ENCODE peak calls at places on chromosomes 11 and 22, in nine cellular contexts. X is brain microvascular endothelial cell; J is astrocyte; C is Peyer's patch; E is CD8-positive, alpha-beta memory T cell; P is bronchial epithelial cell; T is upper lobe of right lung; Z is IMR-90; R is CD4-positive, alpha-beta memory T cell. V is an unnamed sample.

GRCh38 chr11:36452231-36452630 is 57.8 kb downstream of the TRAF6 start:
- DNase-seq in X (no peak), J (peak; percentile 65), C (no peak), E (peak; percentile 9), P (no peak), T (no peak), Z (peak; percentile 32), R (no peak), V (no peak)

GRCh38 chr11:80414766-80415165 is 973.9 kb upstream of the TENM4 start:
- DNase-seq in X (peak; percentile 61), J (no peak), C (no peak), E (no peak), P (peak; percentile 89), T (no peak), Z (no peak), R (no peak), V (no peak)

GRCh38 chr11:5364214-5364613 is 12.9 kb downstream of the OR51B6 start:
- DNase-seq in X (peak; percentile 93), J (peak; percentile 85), C (no peak), E (no peak), P (no peak), T (no peak), Z (peak; percentile 96), R (no peak), V (no peak)

GRCh38 chr22:45548991-45549736 is 46.5 kb downstream of the FBLN1 start:
- DNase-seq in X (peak; percentile 67), J (peak; percentile 90), C (peak; percentile 54), E (no peak), P (peak; percentile 87), T (no peak), Z (peak; percentile 94), R (no peak), V (peak; percentile 94)

GRCh38 chr11:19433367-19433766 is 192.6 kb upstream of the E2F8 start:
- DNase-seq in X (no peak), J (no peak), C (no peak), E (no peak), P (no peak), T (no peak), Z (no peak), R (no peak), V (no peak)

GRCh38 chr11:65150513-65151271 is 16.4 kb upstream of the SYVN1 start:
- DNase-seq in X (peak; percentile 93), J (peak; percentile 82), C (peak; percentile 85), E (no peak), P (peak; percentile 87), T (peak; percentile 93), Z (peak; percentile 86), R (no peak), V (peak; percentile 90)

GRCh38 chr11:91299980-91300379 is 924.6 kb upstream of the FAT3 start:
- DNase-seq in X (peak; percentile 54), J (peak; percentile 20), C (no peak), E (no peak), P (peak; percentile 16), T (no peak), Z (peak; percentile 59), R (no peak), V (no peak)

GRCh38 chr11:100663583-100663982 is 23.5 kb upstream of the ARHGAP42 start:
- DNase-seq in X (no peak), J (no peak), C (no peak), E (no peak), P (no peak), T (no peak), Z (no peak), R (no peak), V (no peak)

GRCh38 chr11:128669491-128669890 is 24.4 kb upstream of the FLI1 start:
- DNase-seq in X (peak; percentile 44), J (peak; percentile 49), C (no peak), E (no peak), P (peak; percentile 39), T (no peak), Z (peak; percentile 52), R (no peak), V (no peak)

GRCh38 chr11:65780770-65781151 is at the start of gene AP5B1:
- DNase-seq in X (no peak), J (peak; percentile 14), C (peak; percentile 90), E (peak; percentile 67), P (peak; percentile 45), T (peak; percentile 90), Z (peak; percentile 41), R (peak; percentile 77), V (peak; percentile 76)

GRCh38 chr11:100855466-100856067 is 168.5 kb downstream of the ARHGAP42 start:
- DNase-seq in X (no peak), J (peak; percentile 53), C (no peak), E (no peak), P (peak; percentile 60), T (no peak), Z (peak; percentile 68), R (no peak), V (no peak)

GRCh38 chr11:109853156-109853776 is 239.9 kb upstream of the ZC3H12C start:
- DNase-seq in X (peak; percentile 79), J (peak; percentile 63), C (no peak), E (no peak), P (peak; percentile 83), T (no peak), Z (peak; percentile 87), R (no peak), V (no peak)

GRCh38 chr11:95638501-95638900 is 151.1 kb downstream of the FAM76B start:
- DNase-seq in X (no peak), J (no peak), C (no peak), E (no peak), P (no peak), T (no peak), Z (no peak), R (no peak), V (no peak)

GRCh38 chr22:43993072-43993760 is 30.9 kb upstream of the PARVB start:
- DNase-seq in X (peak; percentile 26), J (peak; percentile 16), C (peak; percentile 30), E (peak; percentile 36), P (peak; percentile 19), T (peak; percentile 66), Z (peak; percentile 64), R (peak; percentile 60), V (peak; percentile 65)

GRCh38 chr22:24363243-24363642 is 64.2 kb upstream of the ADORA2A start:
- DNase-seq in X (no peak), J (no peak), C (no peak), E (no peak), P (no peak), T (no peak), Z (no peak), R (no peak), V (no peak)
- H3K36me3 ChIP-seq in X (peaks cover 21% of the 10 kb centered on the region), J (peaks cover 20% of the 10 kb centered on the region), C (no peaks in the 10 kb centered on the region), E (peaks cover 15% of the 10 kb centered on the region), P (peaks cover 7% of the 10 kb centered on the region), T (peaks cover 78% of the 10 kb centered on the region), Z (peaks cover 29% of the 10 kb centered on the region), R (peaks cover 7% of the 10 kb centered on the region), V (peaks cover 6% of the 10 kb centered on the region)

DNA sequence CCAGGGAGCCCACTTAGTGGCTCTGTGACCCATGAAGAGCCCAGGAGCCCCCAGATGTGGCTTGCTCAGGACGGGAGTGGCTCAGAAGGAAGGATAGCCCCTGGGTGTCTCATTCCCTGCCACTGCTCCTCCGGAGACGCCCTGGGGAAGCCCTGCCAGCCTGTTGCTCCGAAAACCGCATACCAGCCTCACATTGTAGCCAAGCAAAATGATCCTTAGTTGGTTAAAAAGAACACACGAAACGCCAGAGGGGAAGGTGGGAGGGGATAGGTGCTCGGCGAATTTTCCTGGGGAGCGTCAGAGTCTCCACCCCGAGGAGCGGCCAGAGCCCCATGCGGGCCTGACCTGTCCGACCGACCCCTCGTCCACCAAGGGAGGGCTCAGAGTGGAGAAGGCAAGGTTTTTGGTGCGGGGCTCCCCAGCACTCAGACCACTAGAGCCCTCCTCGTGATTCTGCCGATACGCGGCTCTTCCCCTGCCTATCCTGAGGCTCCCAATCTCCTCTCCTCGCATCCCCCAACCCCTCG is 39.5 kb downstream of the DIXDC1 start:
- DNase-seq in X (no peak), J (peak; percentile 12), C (no peak), E (no peak), P (peak; percentile 27), T (no peak), Z (no peak), R (no peak), V (peak; percentile 74)
- H3K4me3 ChIP-seq in X (peak overlapping the region; percentile 76), J (peak overlapping the region; percentile 51), C (peak overlapping the region; percentile 57), E (no peak overlapping the region), P (peak overlapping the region; percentile 59), T (peak overlapping the region; percentile 67), Z (peak overlapping the region; percentile 17), R (no peak overlapping the region), V (peak overlapping the region; percentile 87)

GRCh38 chr22:29691636-29692326 is 28.0 kb upstream of the CABP7 start:
- DNase-seq in X (no peak), J (no peak), C (no peak), E (no peak), P (no peak), T (no peak), Z (no peak), R (no peak), V (no peak)
- H3K36me3 ChIP-seq in X (peaks cover 40% of the 10 kb centered on the region), J (peaks cover 17% of the 10 kb centered on the region), C (no peaks in the 10 kb centered on the region), E (no peaks in the 10 kb centered on the region), P (peaks cover 7% of the 10 kb centered on the region), T (peaks cover 33% of the 10 kb centered on the region), Z (peaks cover 45% of the 10 kb centered on the region), R (peaks cover 7% of the 10 kb centered on the region), V (peaks cover 8% of the 10 kb centered on the region)

GRCh38 chr11:116851631-116852030 is 14.2 kb upstream of the APOA1 start:
- DNase-seq in X (no peak), J (no peak), C (no peak), E (peak; percentile 61), P (no peak), T (no peak), Z (no peak), R (peak; percentile 75), V (no peak)

GRCh38 chr11:116849491-116849890 is 12.1 kb upstream of the APOA1 start:
- DNase-seq in X (no peak), J (no peak), C (no peak), E (no peak), P (no peak), T (no peak), Z (no peak), R (no peak), V (no peak)

GRCh38 chr11:116855413-116855812 is 18.0 kb upstream of the APOA1 start:
- DNase-seq in X (no peak), J (no peak), C (no peak), E (no peak), P (no peak), T (no peak), Z (no peak), R (no peak), V (no peak)

GRCh38 chr11:116853461-116854073 is 16.1 kb upstream of the APOA1 start:
- DNase-seq in X (peak; percentile 88), J (peak; percentile 96), C (no peak), E (peak; percentile 80), P (peak; percentile 97), T (no peak), Z (peak; percentile 96), R (peak; percentile 91), V (no peak)

DNA sequence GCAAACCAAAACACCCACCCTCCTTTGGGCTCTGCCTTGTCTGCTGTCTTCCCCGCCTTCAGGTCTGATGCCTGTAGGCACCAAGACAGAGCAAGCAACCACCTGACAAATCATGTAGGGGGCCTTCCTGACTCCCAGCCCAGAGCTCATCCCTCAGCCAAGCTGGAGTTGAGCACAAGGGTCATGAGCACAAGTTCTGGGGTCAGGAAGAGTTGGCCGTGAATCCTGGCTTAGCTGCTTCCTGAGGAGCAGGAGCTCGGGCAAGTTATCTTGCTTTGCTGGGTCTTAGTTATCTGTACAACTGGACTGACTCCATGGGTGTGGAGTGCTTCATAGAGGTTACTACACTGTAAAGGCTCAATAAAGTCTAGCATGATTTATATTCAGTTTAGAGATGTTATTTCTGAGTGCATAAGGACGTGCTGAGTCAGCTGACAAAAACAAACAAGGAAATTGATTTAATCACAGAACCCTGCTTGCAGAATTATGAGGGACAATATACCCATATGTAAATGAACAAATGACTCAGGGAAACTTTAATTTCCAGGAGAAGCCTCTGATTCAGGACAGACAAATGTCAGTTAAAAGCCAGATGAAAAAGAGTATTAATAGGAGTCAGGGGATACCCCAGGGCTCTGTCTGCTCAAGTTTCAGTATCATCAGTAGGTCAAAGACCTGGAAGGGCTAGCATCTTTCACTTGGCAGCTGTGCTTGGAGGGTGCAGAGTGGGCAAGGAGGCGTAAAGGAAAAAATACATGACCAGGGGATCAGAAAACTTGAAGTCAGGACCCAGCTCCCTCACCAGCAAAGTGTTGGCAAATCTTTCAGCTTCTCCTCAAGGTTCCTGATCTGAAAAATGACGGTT is 15.1 kb upstream of the APOA1 start:
- DNase-seq in X (no peak), J (peak; percentile 49), C (peak; percentile 64), E (no peak), P (peak; percentile 77), T (no peak), Z (peak; percentile 57), R (no peak), V (no peak)
- H3K4me3 ChIP-seq in X (no peak overlapping the region), J (no peak overlapping the region), C (no peak overlapping the region), E (peak overlapping the region; percentile 36), P (no peak overlapping the region), T (no peak overlapping the region), Z (no peak overlapping the region), R (peak overlapping the region; percentile 38), V (no peak overlapping the region)

V was measured in sigmoid colon.